ENCODE peak calls at places on chromosome 1, in four cellular contexts. J is Panc1; B is ovary; V is CD8-positive, alpha-beta T cell. S is an unnamed sample.

GRCh38 chr1:74570797-74571492 is 58.5 kb upstream of the LRRC53 start:
- DNase-seq in J (no peak), B (no peak), V (no peak), S (no peak)

GRCh38 chr1:29655945-29656866 is 419.9 kb downstream of the PTPRU start:
- DNase-seq in J (no peak), B (no peak), V (no peak), S (no peak)

GRCh38 chr1:8025061-8025670 is 943 bp downstream of the ERRFI1 start:
- DNase-seq in J (no peak), B (no peak), V (peak), S (no peak)

GRCh38 chr1:82059931-82060330 is 259.2 kb downstream of the ADGRL2 start:
- DNase-seq in J (no peak), B (no peak), V (no peak), S (no peak)

GRCh38 chr1:108747898-108748297 is 1.4 kb downstream of the STXBP3 start:
- DNase-seq in J (no peak), B (no peak), V (no peak), S (no peak)

GRCh38 chr1:54397090-54397591 is 9.1 kb downstream of the SSBP3 start:
- DNase-seq in J (no peak), B (peak), V (no peak), S (peak)

GRCh38 chr1:232221790-232222499 is 408.0 kb downstream of the SIPA1L2 start:
- DNase-seq in J (peak), B (no peak), V (no peak), S (no peak)

GRCh38 chr1:210231846-210232523 is 611 bp upstream of the SERTAD4 start:
- DNase-seq in J (no peak), B (peak), V (no peak), S (no peak)

GRCh38 chr1:169529068-169529642 is 43.4 kb upstream of the SLC19A2 start:
- DNase-seq in J (no peak), B (no peak), V (no peak), S (no peak)

GRCh38 chr1:198873696-198874230 is 234.9 kb downstream of the PTPRC start:
- DNase-seq in J (no peak), B (no peak), V (no peak), S (no peak)

GRCh38 chr1:2499986-2500596 is 24.0 kb downstream of the PLCH2 start:
- DNase-seq in J (no peak), B (no peak), V (no peak), S (no peak)

GRCh38 chr1:225763815-225764548 is 13.6 kb upstream of the SRP9 start:
- DNase-seq in J (no peak), B (peak), V (no peak), S (no peak)

GRCh38 chr1:222247811-222248310 is 300.0 kb downstream of the HHIPL2 start:
- DNase-seq in J (no peak), B (no peak), V (no peak), S (no peak)

GRCh38 chr1:115184951-115185331 is 95.6 kb upstream of the TSPAN2 start:
- DNase-seq in J (no peak), B (no peak), V (no peak), S (no peak)

GRCh38 chr1:183528577-183528976 is 56.3 kb downstream of the SMG7 start:
- DNase-seq in J (no peak), B (no peak), V (no peak), S (no peak)

GRCh38 chr1:172134087-172134731 is 286.3 kb upstream of the C1orf105 start:
- DNase-seq in J (no peak), B (no peak), V (no peak), S (no peak)

GRCh38 chr1:109787845-109788605 is 24.3 kb upstream of the EPS8L3 start:
- DNase-seq in J (no peak), B (peak), V (no peak), S (no peak)

GRCh38 chr1:21508580-21509350 is 458 bp upstream of the ALPL start:
- DNase-seq in J (no peak), B (peak), V (peak), S (peak)

GRCh38 chr1:100461222-100461621 is 76.7 kb upstream of the GPR88 start:
- DNase-seq in J (no peak), B (no peak), V (no peak), S (peak)

GRCh38 chr1:233938476-233938875 is 34.0 kb downstream of the SLC35F3 start:
- DNase-seq in J (no peak), B (no peak), V (no peak), S (no peak)

GRCh38 chr1:94526581-94526980 is 15.0 kb downstream of the F3 start:
- DNase-seq in J (no peak), B (no peak), V (no peak), S (no peak)

GRCh38 chr1:107782192-107782845 is 182.7 kb downstream of the VAV3 start:
- DNase-seq in J (no peak), B (no peak), V (no peak), S (peak)

GRCh38 chr1:173453982-173454381 is 23.2 kb upstream of the PRDX6 start:
- DNase-seq in J (no peak), B (no peak), V (no peak), S (no peak)

GRCh38 chr1:175152006-175152652 is 40.4 kb downstream of the KIAA0040 start:
- DNase-seq in J (peak), B (peak), V (peak), S (peak)

GRCh38 chr1:160553778-160554177 is 25.5 kb downstream of the CD84 start:
- DNase-seq in J (no peak), B (no peak), V (no peak), S (no peak)

GRCh38 chr1:47548188-47548587 is 110.3 kb downstream of the FOXD2 start:
- DNase-seq in J (no peak), B (no peak), V (no peak), S (no peak)

GRCh38 chr1:36906555-36906954 is 127.8 kb downstream of the GRIK3 start:
- DNase-seq in J (no peak), B (no peak), V (no peak), S (no peak)

GRCh38 chr1:240092301-240093119 is 827 bp downstream of the FMN2 start:
- DNase-seq in J (no peak), B (peak), V (no peak), S (peak)

GRCh38 chr1:85611856-85612255 is 31.3 kb downstream of the CCN1 start:
- DNase-seq in J (peak), B (no peak), V (no peak), S (no peak)

GRCh38 chr1:166692354-166692753 is 146.9 kb upstream of the POGK start:
- DNase-seq in J (no peak), B (no peak), V (no peak), S (no peak)

GRCh38 chr1:91891486-91891885 is 5.5 kb upstream of the TGFBR3 start:
- DNase-seq in J (no peak), B (no peak), V (no peak), S (no peak)

GRCh38 chr1:91894036-91894761 is 8.2 kb upstream of the TGFBR3 start:
- DNase-seq in J (no peak), B (no peak), V (no peak), S (no peak)

GRCh38 chr1:91889717-91890459 is 3.9 kb upstream of the TGFBR3 start:
- DNase-seq in J (no peak), B (no peak), V (no peak), S (no peak)

GRCh38 chr1:91895832-91896556 is 10.0 kb upstream of the TGFBR3 start:
- DNase-seq in J (no peak), B (no peak), V (no peak), S (no peak)

GRCh38 chr1:91891969-91892368 is 6.0 kb upstream of the TGFBR3 start:
- DNase-seq in J (no peak), B (no peak), V (no peak), S (no peak)
- H3K27ac ChIP-seq in J (no peak), B (peak), V (no peak), S (no peak)

DNA sequence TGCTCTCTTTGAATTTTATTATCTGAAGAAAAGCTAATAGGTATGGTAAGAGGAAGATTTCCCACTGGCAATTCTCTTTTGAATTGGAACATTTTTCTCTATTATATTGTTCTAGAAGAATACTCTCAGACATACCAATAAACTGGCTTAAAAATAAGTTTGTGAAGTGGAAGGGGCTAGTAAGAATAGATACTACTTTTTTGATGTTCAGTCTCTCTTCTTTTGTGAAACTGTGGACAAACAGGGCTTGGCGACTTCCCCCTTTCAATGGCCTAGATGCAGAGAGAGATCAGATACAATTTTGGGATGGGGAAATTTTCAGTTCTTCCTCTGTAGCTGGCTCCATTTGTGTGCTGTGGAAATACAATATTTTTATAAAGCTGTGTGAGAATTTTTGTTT is 2.5 kb downstream of the PBX1 start:
- DNase-seq in J (no peak), B (no peak), V (no peak), S (no peak)
- H3K27ac ChIP-seq in J (no peak), B (peak), V (no peak), S (peak)

DNA sequence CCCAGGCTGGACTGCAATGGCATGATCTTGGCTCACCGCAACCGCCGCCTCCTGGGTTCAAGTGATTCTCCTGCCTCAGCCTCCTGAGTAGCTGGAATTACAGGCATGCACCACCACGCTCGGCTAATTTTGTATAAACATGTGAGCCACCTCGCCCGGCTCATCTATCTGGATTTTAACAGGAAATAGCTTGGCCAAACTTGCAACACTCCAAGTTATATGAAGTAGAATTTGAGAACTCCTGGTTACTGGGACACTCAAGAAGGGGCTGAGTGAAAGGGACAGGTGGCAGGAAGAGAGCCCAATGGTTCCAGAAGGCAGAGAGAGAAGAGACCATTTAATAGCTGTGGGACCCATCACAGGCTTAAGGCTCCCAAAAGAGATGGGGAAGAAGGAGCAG is 2.9 kb upstream of the GPX7 start:
- DNase-seq in J (no peak), B (no peak), V (no peak), S (no peak)
- H3K27ac ChIP-seq in J (no peak), B (no peak), V (no peak), S (no peak)

GRCh38 chr1:3698660-3699408 is 46.5 kb downstream of the TP73 start:
- DNase-seq in J (no peak), B (no peak), V (no peak), S (no peak)
- H3K27ac ChIP-seq in J (no peak), B (no peak), V (no peak), S (no peak)

GRCh38 chr1:162186406-162186805 is 116.9 kb downstream of the NOS1AP start:
- DNase-seq in J (no peak), B (no peak), V (no peak), S (no peak)
- H3K27ac ChIP-seq in J (no peak), B (no peak), V (no peak), S (no peak)

GRCh38 chr1:59244891-59245290 is 52.0 kb upstream of the FGGY start:
- DNase-seq in J (no peak), B (no peak), V (no peak), S (no peak)
- H3K27ac ChIP-seq in J (no peak), B (no peak), V (no peak), S (no peak)

GRCh38 chr1:6026095-6026809 is 19.4 kb upstream of the KCNAB2 start:
- DNase-seq in J (peak), B (peak), V (peak), S (peak)
- H3K27ac ChIP-seq in J (peak), B (no peak), V (peak), S (no peak)

GRCh38 chr1:236502579-236502971 is 21.2 kb upstream of the LGALS8 start:
- DNase-seq in J (no peak), B (no peak), V (no peak), S (no peak)
- H3K27ac ChIP-seq in J (peak), B (no peak), V (no peak), S (peak)

DNA sequence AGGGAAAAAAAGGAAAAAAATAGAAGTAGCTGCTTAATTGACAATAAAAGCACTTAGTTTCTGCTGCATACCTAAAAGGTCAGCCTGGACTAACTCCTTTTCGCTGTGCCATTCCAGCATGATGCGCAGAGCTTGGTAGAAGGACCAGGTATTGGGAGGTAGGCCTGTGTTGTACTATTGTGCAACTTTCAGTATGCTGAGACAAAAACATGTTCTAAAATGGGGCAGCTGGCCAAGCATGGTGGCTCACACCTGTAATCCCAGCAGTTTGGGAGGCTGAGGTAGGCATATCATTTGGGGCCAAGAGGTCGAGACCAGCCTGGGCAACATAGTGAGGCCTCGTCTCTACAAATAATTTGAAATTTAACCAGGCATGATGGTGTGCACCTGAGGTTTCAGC is 15.0 kb upstream of the SCCPDH start:
- DNase-seq in J (no peak), B (no peak), V (no peak), S (no peak)
- H3K27ac ChIP-seq in J (no peak), B (no peak), V (no peak), S (no peak)

DNA sequence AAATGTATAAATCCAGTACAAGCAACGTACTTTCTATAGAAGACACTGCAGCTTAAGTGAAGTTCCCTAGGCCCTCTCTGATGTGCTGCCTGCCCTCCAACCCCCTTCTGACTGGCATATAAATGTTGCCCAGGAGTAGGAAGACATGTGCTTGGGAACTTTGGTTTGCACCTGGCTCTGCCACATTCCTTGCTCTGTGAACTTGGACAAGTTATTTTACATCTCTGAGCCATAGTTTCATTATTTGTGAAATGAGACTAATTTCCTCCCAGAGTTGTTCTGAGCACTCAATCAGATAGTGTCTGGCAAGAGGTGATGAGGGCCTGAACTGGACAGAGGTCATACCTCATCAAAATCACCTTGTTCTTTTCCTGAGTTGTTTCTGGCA is 3.5 kb upstream of the PHC2 start:
- DNase-seq in J (no peak), B (no peak), V (no peak), S (no peak)
- H3K27ac ChIP-seq in J (no peak), B (peak), V (no peak), S (no peak)